ENCODE peak calls at places on chromosomes 4 and X, in four cellular contexts. Z is CD8-positive, alpha-beta T cell; X is CD4-positive, alpha-beta T cell; V is upper lobe of right lung. M is an unnamed sample. For H3K9me3, the result is how much of the 10 kb centered on the place peaks cover.

GRCh38 chr4:38610844-38611550 is 53.0 kb upstream of the KLF3 start:
- DNase-seq in Z (no peak), X (no peak), V (no peak), M (no peak)

GRCh38 chr4:14771504-14772175 is 230.6 kb upstream of the CPEB2 start:
- DNase-seq in Z (no peak), X (no peak), V (no peak), M (no peak)

GRCh38 chrX:18594079-18594478 is 77.8 kb downstream of the RS1 start:
- DNase-seq in Z (no peak), X (no peak), V (no peak), M (no peak)

GRCh38 chr4:40731792-40732245 is 17.9 kb upstream of the NSUN7 start:
- DNase-seq in Z (no peak), X (no peak), V (peak), M (peak)

GRCh38 chrX:150044556-150044955 is 106.3 kb upstream of the EOLA2 start:
- DNase-seq in Z (no peak), X (no peak), V (no peak), M (no peak)

GRCh38 chr4:89067407-89067806 is 10.4 kb upstream of the FAM13A start:
- DNase-seq in Z (no peak), X (no peak), V (no peak), M (no peak)

GRCh38 chr4:180028682-180029081 is 2214.5 kb upstream of the TENM3 start:
- DNase-seq in Z (no peak), X (no peak), V (no peak), M (peak)

GRCh38 chr4:121551881-121552280 is 144.9 kb downstream of the ANXA5 start:
- DNase-seq in Z (no peak), X (no peak), V (no peak), M (no peak)

GRCh38 chrX:22395372-22395771 is 122.7 kb downstream of the CBLL2 start:
- DNase-seq in Z (no peak), X (no peak), V (no peak), M (no peak)

GRCh38 chrX:86263526-86263925 is 115.3 kb downstream of the DACH2 start:
- DNase-seq in Z (no peak), X (no peak), V (no peak), M (no peak)

GRCh38 chr4:121950680-121951569 is 935 bp downstream of the TRPC3 start:
- DNase-seq in Z (no peak), X (peak), V (peak), M (no peak)

GRCh38 chr4:92299152-92299551 is 4.6 kb upstream of the GRID2 start:
- DNase-seq in Z (no peak), X (no peak), V (no peak), M (no peak)

GRCh38 chr4:140427919-140428471 is 547 bp upstream of the CLGN start:
- DNase-seq in Z (no peak), X (no peak), V (no peak), M (no peak)

GRCh38 chrX:131068945-131069719 is 11.0 kb downstream of the ARHGAP36 start:
- DNase-seq in Z (no peak), X (no peak), V (no peak), M (no peak)

GRCh38 chrX:40468033-40468979 is 112.5 kb upstream of the ATP6AP2 start:
- DNase-seq in Z (no peak), X (no peak), V (peak), M (peak)

GRCh38 chrX:24117288-24117687 is 32.2 kb upstream of the ZFX start:
- DNase-seq in Z (no peak), X (no peak), V (no peak), M (no peak)

GRCh38 chrX:129737921-129738320 is 858 bp upstream of the XPNPEP2 start:
- DNase-seq in Z (no peak), X (no peak), V (no peak), M (no peak)

GRCh38 chr4:84151574-84151973 is 347.5 kb downstream of the NKX6-1 start:
- DNase-seq in Z (no peak), X (no peak), V (no peak), M (no peak)

GRCh38 chr4:32268949-32269348 is 1548.8 kb downstream of the PCDH7 start:
- DNase-seq in Z (no peak), X (no peak), V (no peak), M (no peak)

GRCh38 chr4:168683595-168683994 is 186.7 kb downstream of the PALLD start:
- DNase-seq in Z (no peak), X (no peak), V (no peak), M (no peak)

GRCh38 chr4:7806080-7806630 is 133.5 kb downstream of the AFAP1 start:
- DNase-seq in Z (no peak), X (no peak), V (peak), M (peak)

GRCh38 chrX:115560978-115561604 is at the start of gene PLS3:
- DNase-seq in Z (no peak), X (peak), V (peak), M (peak)

GRCh38 chr4:111943796-111944203 is 201.5 kb upstream of the FAM241A start:
- DNase-seq in Z (no peak), X (no peak), V (peak), M (no peak)

GRCh38 chr4:61583696-61584095 is 383.6 kb downstream of the ADGRL3 start:
- DNase-seq in Z (no peak), X (no peak), V (no peak), M (no peak)

GRCh38 chrX:42085836-42086235 is 162.5 kb upstream of the CASK start:
- DNase-seq in Z (no peak), X (no peak), V (no peak), M (no peak)

GRCh38 chr4:38067499-38067898 is 107.3 kb downstream of the PTTG2 start:
- DNase-seq in Z (no peak), X (no peak), V (no peak), M (no peak)

GRCh38 chrX:153946910-153947769 is 2.7 kb upstream of the RENBP start:
- DNase-seq in Z (peak), X (peak), V (peak), M (peak)

GRCh38 chr4:24607338-24607737 is 23.0 kb upstream of the DHX15 start:
- DNase-seq in Z (no peak), X (no peak), V (no peak), M (no peak)

GRCh38 chrX:147476008-147476407 is 435.7 kb upstream of the FMR1 start:
- DNase-seq in Z (no peak), X (no peak), V (no peak), M (no peak)

GRCh38 chr4:120844528-120844921 is 78.0 kb downstream of the PRDM5 start:
- DNase-seq in Z (no peak), X (no peak), V (no peak), M (no peak)

GRCh38 chrX:69028761-69029120 is 136.5 kb downstream of the PJA1 start:
- DNase-seq in Z (no peak), X (no peak), V (no peak), M (no peak)

GRCh38 chr4:24032371-24032989 is 142.6 kb upstream of the PPARGC1A start:
- DNase-seq in Z (no peak), X (no peak), V (no peak), M (no peak)

GRCh38 chrX:30212172-30212571 is 3.2 kb upstream of the MAGEB2 start:
- DNase-seq in Z (no peak), X (no peak), V (no peak), M (no peak)

GRCh38 chr4:129239088-129239487 is 143.1 kb downstream of the C4orf33 start:
- DNase-seq in Z (no peak), X (no peak), V (no peak), M (peak)

GRCh38 chrX:85379174-85379907 is at the start of gene POF1B:
- DNase-seq in Z (no peak), X (no peak), V (no peak), M (no peak)

GRCh38 chr4:78174931-78175330 is 117.8 kb downstream of the FRAS1 start:
- DNase-seq in Z (no peak), X (no peak), V (no peak), M (no peak)

GRCh38 chrX:73647632-73648322 is 84.8 kb downstream of the CHIC1 start:
- DNase-seq in Z (no peak), X (no peak), V (no peak), M (no peak)
- H3K9me3 ChIP-seq in Z (under half), X (under half), V (under half), M (under half)

DNA sequence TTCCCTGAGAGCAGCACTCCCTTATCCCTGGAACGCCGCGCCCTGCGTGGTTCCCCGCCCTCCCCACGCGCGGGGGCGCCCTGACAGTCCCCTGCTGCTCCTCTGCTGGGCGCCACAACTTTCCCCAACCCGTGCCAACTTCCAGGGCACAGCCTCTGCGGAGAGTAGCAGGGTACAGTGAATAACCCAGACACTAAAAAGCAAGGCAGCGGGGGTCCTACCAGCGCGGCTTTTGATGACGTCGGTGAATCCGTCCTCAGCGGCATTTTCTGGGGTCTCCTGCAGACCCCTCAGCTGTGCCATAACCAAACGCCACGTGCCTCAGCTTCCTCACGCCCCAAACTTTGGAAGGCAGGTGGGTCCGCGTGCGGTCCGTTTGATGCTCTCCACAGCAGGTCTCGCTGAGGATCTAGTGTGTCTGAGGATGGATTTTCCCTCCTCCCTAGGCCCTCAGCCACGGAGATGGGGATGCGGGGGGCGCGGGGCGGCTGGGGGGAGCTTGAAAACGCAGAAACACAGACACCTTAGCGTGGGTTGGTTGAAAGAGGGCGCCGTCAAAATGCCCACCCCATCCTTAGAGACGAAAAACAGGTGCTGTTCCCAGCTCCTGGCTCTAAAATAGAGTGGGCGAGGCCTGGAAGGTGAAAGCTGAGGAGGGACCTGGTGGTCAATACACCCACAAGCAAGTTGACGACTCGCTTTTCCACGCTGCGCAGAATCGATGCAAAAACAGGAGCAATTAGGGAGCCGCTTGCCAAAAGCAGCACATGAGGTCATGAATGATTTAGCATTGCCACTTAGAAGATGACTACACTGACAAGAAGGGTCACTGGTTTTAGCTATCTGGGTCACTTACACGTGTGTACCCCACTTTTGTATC is 405.6 kb downstream of the FAM47A start:
- DNase-seq in Z (no peak), X (no peak), V (no peak), M (no peak)
- H3K9me3 ChIP-seq in Z (under half), X (under half), V (under half), M (under half)

GRCh38 chr4:143524211-143524610 is 10.7 kb downstream of the SMARCA5 start:
- DNase-seq in Z (no peak), X (no peak), V (no peak), M (no peak)
- H3K9me3 ChIP-seq in Z (under half), X (under half), V (under half), M (under half)

GRCh38 chrX:151902813-151903591 is 9.7 kb upstream of the MAGEA4 start:
- DNase-seq in Z (no peak), X (no peak), V (no peak), M (peak)

GRCh38 chrX:151901821-151902220 is 10.9 kb upstream of the MAGEA4 start:
- DNase-seq in Z (no peak), X (no peak), V (no peak), M (no peak)

GRCh38 chrX:151899622-151900021 is 13.1 kb upstream of the MAGEA4 start:
- DNase-seq in Z (no peak), X (no peak), V (no peak), M (no peak)

GRCh38 chrX:151904989-151905388 is 7.7 kb upstream of the MAGEA4 start:
- DNase-seq in Z (no peak), X (no peak), V (no peak), M (no peak)
- H3K9me3 ChIP-seq in Z (under half), X (under half), V (under half), M (under half)

DNA sequence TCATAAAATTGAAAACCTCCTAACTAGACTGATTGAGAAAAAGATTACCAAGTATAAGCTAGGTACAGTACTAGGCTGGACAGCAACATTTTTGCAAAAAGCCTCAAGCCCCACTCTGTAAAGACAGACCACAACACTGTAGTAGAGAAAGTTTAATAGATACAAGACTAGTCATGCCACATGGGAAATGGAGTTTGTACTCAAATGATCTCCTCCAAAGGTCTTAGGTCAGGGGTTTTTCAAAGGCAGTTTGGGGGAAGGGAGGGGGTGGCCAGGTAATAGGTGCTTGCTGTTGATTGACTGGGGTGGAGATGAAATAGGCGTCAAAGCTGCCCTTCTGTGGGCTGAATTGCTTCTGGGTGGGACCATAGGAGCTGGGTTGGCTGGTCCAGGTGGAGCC is 14.2 kb downstream of the CNGA1 start:
- DNase-seq in Z (no peak), X (no peak), V (no peak), M (no peak)
- H3K9me3 ChIP-seq in Z (under half), X (under half), V (under half), M (under half)

DNA sequence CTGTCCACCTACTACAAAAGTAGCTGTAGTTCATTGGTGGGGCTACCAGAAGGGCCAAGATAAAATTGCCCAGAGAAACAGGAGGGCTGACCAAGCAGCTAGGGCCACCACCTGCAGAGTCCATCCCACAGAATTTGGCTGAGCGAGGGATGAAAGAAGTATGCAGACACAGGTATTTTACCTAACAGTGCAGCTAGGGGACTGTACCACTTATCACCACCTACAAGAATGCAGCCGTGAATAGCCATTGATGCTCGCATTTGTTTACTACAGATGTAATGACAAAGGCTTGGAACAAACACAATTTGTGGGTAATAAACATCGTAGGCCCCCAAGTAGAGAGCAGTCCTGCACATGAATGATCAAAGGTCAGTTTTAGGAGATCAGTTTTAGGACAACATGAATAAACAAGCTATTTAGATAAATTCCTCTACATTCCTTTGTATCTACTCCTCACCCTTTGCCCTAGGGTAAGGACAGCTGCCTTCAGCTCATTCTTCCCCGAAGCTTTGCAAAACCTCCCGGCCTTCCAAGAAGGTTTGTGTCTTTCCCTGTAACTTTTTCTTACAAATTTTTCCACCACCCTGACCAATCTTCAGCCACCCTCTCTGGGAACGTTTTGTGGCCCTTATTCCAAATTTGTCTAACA is 49.5 kb downstream of the ZNF718 start:
- DNase-seq in Z (no peak), X (no peak), V (no peak), M (no peak)
- H3K9me3 ChIP-seq in Z (under half), X (half or more), V (half or more), M (half or more)

DNA sequence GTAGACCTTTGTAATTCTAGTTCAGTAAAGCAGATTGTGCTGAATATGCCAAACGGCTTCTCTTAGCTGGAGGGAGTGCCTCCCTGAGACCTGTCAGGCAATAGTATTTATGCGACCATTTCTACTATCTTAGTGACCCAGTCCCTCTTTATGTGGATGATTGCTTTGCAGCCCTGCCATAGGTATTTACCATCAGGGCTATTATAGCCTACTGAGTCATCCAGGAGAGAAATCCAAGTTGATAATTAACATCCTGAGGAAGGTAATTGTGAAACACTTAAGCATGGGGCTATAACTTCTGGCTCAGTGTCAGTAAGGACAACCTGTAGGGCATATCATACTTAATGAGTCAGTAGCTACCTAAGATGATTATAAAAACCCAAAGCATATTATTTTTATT is 103.9 kb upstream of the MAOA start:
- DNase-seq in Z (no peak), X (no peak), V (no peak), M (no peak)
- H3K9me3 ChIP-seq in Z (under half), X (under half), V (under half), M (under half)

GRCh38 chr4:186081202-186081807 is 12.3 kb downstream of the TLR3 start:
- DNase-seq in Z (no peak), X (no peak), V (no peak), M (no peak)
- H3K9me3 ChIP-seq in Z (under half), X (under half), V (under half), M (under half)

GRCh38 chr4:130922955-130923354 is 1827.0 kb downstream of the C4orf33 start:
- DNase-seq in Z (no peak), X (no peak), V (no peak), M (no peak)
- H3K9me3 ChIP-seq in Z (under half), X (under half), V (under half), M (half or more)

GRCh38 chr4:183499389-183499788 is 5.5 kb upstream of the ING2 start:
- DNase-seq in Z (no peak), X (no peak), V (no peak), M (no peak)
- H3K9me3 ChIP-seq in Z (under half), X (under half), V (under half), M (under half)

M was measured in left ventricle myocardium inferior.